ENCODE peak calls at places on chromosome 15, in seven cellular contexts. One of them, this sample, is unnamed.

GRCh38 chr15:39304201-39304841 is 276.6 kb upstream of the THBS1 start:
- DNase-seq in activated gamma-delta T cell: no peak
- DNase-seq in CD8-positive, alpha-beta T cell: no peak
- DNase-seq in M059J: peak
- DNase-seq in fibroblast of pulmonary artery: no peak
- DNase-seq in aorta: no peak
- DNase-seq in Caco-2: no peak
- DNase-seq in this sample: no peak

GRCh38 chr15:101808201-101808600 is 3.8 kb upstream of the OR4F15 start:
- DNase-seq in activated gamma-delta T cell: no peak
- DNase-seq in CD8-positive, alpha-beta T cell: no peak
- DNase-seq in M059J: peak
- DNase-seq in fibroblast of pulmonary artery: no peak
- DNase-seq in aorta: no peak
- DNase-seq in Caco-2: no peak
- DNase-seq in this sample: no peak

GRCh38 chr15:70271422-70272088 is 173.8 kb upstream of the TLE3 start:
- DNase-seq in activated gamma-delta T cell: no peak
- DNase-seq in CD8-positive, alpha-beta T cell: no peak
- DNase-seq in M059J: peak
- DNase-seq in fibroblast of pulmonary artery: peak
- DNase-seq in aorta: peak
- DNase-seq in Caco-2: no peak
- DNase-seq in this sample: no peak

GRCh38 chr15:39585871-39586301 is 5.0 kb downstream of the THBS1 start:
- DNase-seq in activated gamma-delta T cell: no peak
- DNase-seq in CD8-positive, alpha-beta T cell: no peak
- DNase-seq in M059J: peak
- DNase-seq in fibroblast of pulmonary artery: no peak
- DNase-seq in aorta: no peak
- DNase-seq in Caco-2: no peak
- DNase-seq in this sample: no peak

GRCh38 chr15:39455502-39455991 is 125.3 kb upstream of the THBS1 start:
- DNase-seq in activated gamma-delta T cell: no peak
- DNase-seq in CD8-positive, alpha-beta T cell: no peak
- DNase-seq in M059J: no peak
- DNase-seq in fibroblast of pulmonary artery: peak
- DNase-seq in aorta: no peak
- DNase-seq in Caco-2: peak
- DNase-seq in this sample: no peak

GRCh38 chr15:77844798-77845446 is 212.2 kb upstream of the LINGO1 start:
- DNase-seq in activated gamma-delta T cell: no peak
- DNase-seq in CD8-positive, alpha-beta T cell: no peak
- DNase-seq in M059J: no peak
- DNase-seq in fibroblast of pulmonary artery: no peak
- DNase-seq in aorta: no peak
- DNase-seq in Caco-2: no peak
- DNase-seq in this sample: no peak

GRCh38 chr15:33679065-33679464 is 289.2 kb upstream of the CHRM5 start:
- DNase-seq in activated gamma-delta T cell: no peak
- DNase-seq in CD8-positive, alpha-beta T cell: no peak
- DNase-seq in M059J: peak
- DNase-seq in fibroblast of pulmonary artery: no peak
- DNase-seq in aorta: no peak
- DNase-seq in Caco-2: no peak
- DNase-seq in this sample: no peak

GRCh38 chr15:83739629-83740028 is 85.7 kb downstream of the ADAMTSL3 start:
- DNase-seq in activated gamma-delta T cell: no peak
- DNase-seq in CD8-positive, alpha-beta T cell: no peak
- DNase-seq in M059J: no peak
- DNase-seq in fibroblast of pulmonary artery: no peak
- DNase-seq in aorta: no peak
- DNase-seq in Caco-2: no peak
- DNase-seq in this sample: no peak

GRCh38 chr15:82544431-82544830 is 4.2 kb upstream of the RPS17 start:
- DNase-seq in activated gamma-delta T cell: no peak
- DNase-seq in CD8-positive, alpha-beta T cell: no peak
- DNase-seq in M059J: no peak
- DNase-seq in fibroblast of pulmonary artery: no peak
- DNase-seq in aorta: no peak
- DNase-seq in Caco-2: no peak
- DNase-seq in this sample: no peak

GRCh38 chr15:68317281-68318007 is 39.9 kb downstream of the FEM1B start:
- DNase-seq in activated gamma-delta T cell: no peak
- DNase-seq in CD8-positive, alpha-beta T cell: no peak
- DNase-seq in M059J: no peak
- DNase-seq in fibroblast of pulmonary artery: no peak
- DNase-seq in aorta: peak
- DNase-seq in Caco-2: peak
- DNase-seq in this sample: no peak

This sample was measured in globus pallidus.